ENCODE peak calls at places on chromosomes 4 and X, in ten cellular contexts. One of them, this sample, is unnamed.

GRCh38 chr4:111689731-111690130 is 455.5 kb upstream of the FAM241A start:
- DNase-seq in fibroblast of pulmonary artery: no peak
- DNase-seq in astrocyte of the spinal cord: peak; percentile 33
- DNase-seq in left lung: no peak
- DNase-seq in AG09309: no peak
- DNase-seq in IMR-90: peak; percentile 10
- DNase-seq in progenitor cell of endocrine pancreas: no peak
- DNase-seq in fibroblast of mammary gland: peak; percentile 21
- DNase-seq in psoas muscle: no peak
- DNase-seq in dorsolateral prefrontal cortex: no peak
- DNase-seq in this sample: no peak

GRCh38 chr4:4836044-4836443 is 23.4 kb upstream of the MSX1 start:
- DNase-seq in fibroblast of pulmonary artery: no peak
- DNase-seq in astrocyte of the spinal cord: no peak
- DNase-seq in left lung: no peak
- DNase-seq in AG09309: no peak
- DNase-seq in IMR-90: no peak
- DNase-seq in progenitor cell of endocrine pancreas: no peak
- DNase-seq in fibroblast of mammary gland: peak; percentile 17
- DNase-seq in psoas muscle: no peak
- DNase-seq in dorsolateral prefrontal cortex: no peak
- DNase-seq in this sample: no peak

GRCh38 chrX:21225643-21226042 is 148.6 kb upstream of the CNKSR2 start:
- DNase-seq in fibroblast of pulmonary artery: no peak
- DNase-seq in astrocyte of the spinal cord: peak; percentile 2
- DNase-seq in left lung: no peak
- DNase-seq in AG09309: no peak
- DNase-seq in IMR-90: no peak
- DNase-seq in progenitor cell of endocrine pancreas: no peak
- DNase-seq in fibroblast of mammary gland: peak; percentile 64
- DNase-seq in psoas muscle: no peak
- DNase-seq in dorsolateral prefrontal cortex: no peak
- DNase-seq in this sample: no peak

GRCh38 chr4:1175635-1176229 is 3.3 kb upstream of the SPON2 start:
- DNase-seq in fibroblast of pulmonary artery: no peak
- DNase-seq in astrocyte of the spinal cord: no peak
- DNase-seq in left lung: no peak
- DNase-seq in AG09309: no peak
- DNase-seq in IMR-90: no peak
- DNase-seq in progenitor cell of endocrine pancreas: no peak
- DNase-seq in fibroblast of mammary gland: no peak
- DNase-seq in psoas muscle: no peak
- DNase-seq in dorsolateral prefrontal cortex: no peak
- DNase-seq in this sample: no peak

GRCh38 chr4:184019084-184019483 is 114.0 kb downstream of the STOX2 start:
- DNase-seq in fibroblast of pulmonary artery: peak; percentile 9
- DNase-seq in astrocyte of the spinal cord: peak; percentile 1
- DNase-seq in left lung: no peak
- DNase-seq in AG09309: no peak
- DNase-seq in IMR-90: peak; percentile 72
- DNase-seq in progenitor cell of endocrine pancreas: no peak
- DNase-seq in fibroblast of mammary gland: no peak
- DNase-seq in psoas muscle: no peak
- DNase-seq in dorsolateral prefrontal cortex: no peak
- DNase-seq in this sample: no peak

GRCh38 chrX:78957768-78958130 is 12.6 kb downstream of the P2RY10 start:
- DNase-seq in fibroblast of pulmonary artery: no peak
- DNase-seq in astrocyte of the spinal cord: no peak
- DNase-seq in left lung: no peak
- DNase-seq in AG09309: no peak
- DNase-seq in IMR-90: no peak
- DNase-seq in progenitor cell of endocrine pancreas: no peak
- DNase-seq in fibroblast of mammary gland: no peak
- DNase-seq in psoas muscle: no peak
- DNase-seq in dorsolateral prefrontal cortex: no peak
- DNase-seq in this sample: no peak

GRCh38 chrX:10512258-10512657 is 108.1 kb downstream of the MID1 start:
- DNase-seq in fibroblast of pulmonary artery: peak; percentile 36
- DNase-seq in astrocyte of the spinal cord: peak; percentile 73
- DNase-seq in left lung: no peak
- DNase-seq in AG09309: no peak
- DNase-seq in IMR-90: peak; percentile 58
- DNase-seq in progenitor cell of endocrine pancreas: no peak
- DNase-seq in fibroblast of mammary gland: peak; percentile 53
- DNase-seq in psoas muscle: no peak
- DNase-seq in dorsolateral prefrontal cortex: no peak
- DNase-seq in this sample: no peak

GRCh38 chrX:115898382-115899001 is 272.1 kb upstream of the AGTR2 start:
- DNase-seq in fibroblast of pulmonary artery: no peak
- DNase-seq in astrocyte of the spinal cord: peak; percentile 35
- DNase-seq in left lung: no peak
- DNase-seq in AG09309: no peak
- DNase-seq in IMR-90: peak; percentile 29
- DNase-seq in progenitor cell of endocrine pancreas: no peak
- DNase-seq in fibroblast of mammary gland: peak; percentile 47
- DNase-seq in psoas muscle: peak; percentile 81
- DNase-seq in dorsolateral prefrontal cortex: peak; percentile 55
- DNase-seq in this sample: peak; percentile 73

GRCh38 chr4:138870739-138871633 is 144.6 kb upstream of the NOCT start:
- DNase-seq in fibroblast of pulmonary artery: peak; percentile 83
- DNase-seq in astrocyte of the spinal cord: peak; percentile 83
- DNase-seq in left lung: peak; percentile 37
- DNase-seq in AG09309: peak; percentile 47
- DNase-seq in IMR-90: peak; percentile 78
- DNase-seq in progenitor cell of endocrine pancreas: peak; percentile 56
- DNase-seq in fibroblast of mammary gland: peak; percentile 71
- DNase-seq in psoas muscle: no peak
- DNase-seq in dorsolateral prefrontal cortex: peak; percentile 42
- DNase-seq in this sample: no peak

GRCh38 chr4:182258441-182259031 is 15.3 kb downstream of the TENM3 start:
- DNase-seq in fibroblast of pulmonary artery: no peak
- DNase-seq in astrocyte of the spinal cord: no peak
- DNase-seq in left lung: no peak
- DNase-seq in AG09309: no peak
- DNase-seq in IMR-90: no peak
- DNase-seq in progenitor cell of endocrine pancreas: no peak
- DNase-seq in fibroblast of mammary gland: no peak
- DNase-seq in psoas muscle: no peak
- DNase-seq in dorsolateral prefrontal cortex: no peak
- DNase-seq in this sample: no peak

GRCh38 chr4:155170569-155170968 is 37.9 kb upstream of the NPY2R start:
- DNase-seq in fibroblast of pulmonary artery: no peak
- DNase-seq in astrocyte of the spinal cord: no peak
- DNase-seq in left lung: no peak
- DNase-seq in AG09309: no peak
- DNase-seq in IMR-90: no peak
- DNase-seq in progenitor cell of endocrine pancreas: no peak
- DNase-seq in fibroblast of mammary gland: no peak
- DNase-seq in psoas muscle: no peak
- DNase-seq in dorsolateral prefrontal cortex: no peak
- DNase-seq in this sample: no peak
- TF ChIP-seq CTCF in fibroblast of pulmonary artery: no peak
- TF ChIP-seq CTCF in astrocyte of the spinal cord: no peak
- TF ChIP-seq CTCF in left lung: no peak
- TF ChIP-seq CTCF in AG09309: no peak
- TF ChIP-seq CTCF in IMR-90: no peak
- TF ChIP-seq CTCF in progenitor cell of endocrine pancreas: no peak
- TF ChIP-seq CTCF in fibroblast of mammary gland: no peak
- TF ChIP-seq CTCF in psoas muscle: no peak
- TF ChIP-seq CTCF in dorsolateral prefrontal cortex: no peak
- TF ChIP-seq CTCF in this sample: no peak

GRCh38 chr4:38696697-38697096 is 32.7 kb downstream of the KLF3 start:
- DNase-seq in fibroblast of pulmonary artery: peak; percentile 63
- DNase-seq in astrocyte of the spinal cord: no peak
- DNase-seq in left lung: no peak
- DNase-seq in AG09309: no peak
- DNase-seq in IMR-90: no peak
- DNase-seq in progenitor cell of endocrine pancreas: no peak
- DNase-seq in fibroblast of mammary gland: no peak
- DNase-seq in psoas muscle: no peak
- DNase-seq in dorsolateral prefrontal cortex: no peak
- DNase-seq in this sample: no peak
- TF ChIP-seq CTCF in fibroblast of pulmonary artery: no peak
- TF ChIP-seq CTCF in astrocyte of the spinal cord: no peak
- TF ChIP-seq CTCF in left lung: no peak
- TF ChIP-seq CTCF in AG09309: no peak
- TF ChIP-seq CTCF in IMR-90: no peak
- TF ChIP-seq CTCF in progenitor cell of endocrine pancreas: no peak
- TF ChIP-seq CTCF in fibroblast of mammary gland: no peak
- TF ChIP-seq CTCF in psoas muscle: no peak
- TF ChIP-seq CTCF in dorsolateral prefrontal cortex: no peak
- TF ChIP-seq CTCF in this sample: no peak

GRCh38 chr4:121950680-121951569 is 935 bp downstream of the TRPC3 start:
- DNase-seq in fibroblast of pulmonary artery: no peak
- DNase-seq in astrocyte of the spinal cord: peak; percentile 16
- DNase-seq in left lung: peak; percentile 32
- DNase-seq in AG09309: no peak
- DNase-seq in IMR-90: peak; percentile 18
- DNase-seq in progenitor cell of endocrine pancreas: peak; percentile 9
- DNase-seq in fibroblast of mammary gland: no peak
- DNase-seq in psoas muscle: peak; percentile 52
- DNase-seq in dorsolateral prefrontal cortex: no peak
- DNase-seq in this sample: peak; percentile 84
- TF ChIP-seq CTCF in fibroblast of pulmonary artery: no peak
- TF ChIP-seq CTCF in astrocyte of the spinal cord: no peak
- TF ChIP-seq CTCF in left lung: no peak
- TF ChIP-seq CTCF in AG09309: no peak
- TF ChIP-seq CTCF in IMR-90: no peak
- TF ChIP-seq CTCF in progenitor cell of endocrine pancreas: no peak
- TF ChIP-seq CTCF in fibroblast of mammary gland: no peak
- TF ChIP-seq CTCF in psoas muscle: no peak
- TF ChIP-seq CTCF in dorsolateral prefrontal cortex: no peak
- TF ChIP-seq CTCF in this sample: no peak

DNA sequence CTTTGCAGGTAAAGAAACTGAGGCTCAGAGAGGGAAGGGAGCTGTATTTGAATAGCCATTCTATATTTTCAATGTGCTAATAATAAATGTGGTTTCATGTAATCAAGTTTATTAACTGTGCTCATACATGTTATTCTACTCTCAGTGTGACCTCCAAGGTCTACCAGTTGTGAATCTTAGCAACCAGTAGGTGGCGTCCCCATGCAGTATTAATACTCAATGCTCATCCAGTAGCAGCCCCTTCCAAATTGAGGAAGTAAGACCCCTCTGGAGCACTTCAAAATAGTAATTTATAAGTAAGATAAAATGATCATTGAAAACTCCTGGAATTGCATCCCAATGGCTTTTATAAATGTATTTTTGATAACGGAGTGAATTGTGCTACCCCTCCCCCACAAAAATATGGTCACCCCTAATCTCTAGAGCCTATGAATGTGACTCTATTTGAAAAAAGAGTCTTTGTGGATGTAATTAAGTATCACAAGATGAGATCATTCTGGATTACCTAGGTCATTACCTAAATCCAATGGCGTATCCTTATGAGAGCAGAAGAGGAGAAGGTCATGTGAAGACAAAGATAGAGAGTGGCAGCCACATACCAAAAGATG is 20.4 kb upstream of the SEPSECS start:
- DNase-seq in fibroblast of pulmonary artery: peak; percentile 65
- DNase-seq in astrocyte of the spinal cord: peak; percentile 41
- DNase-seq in left lung: no peak
- DNase-seq in AG09309: no peak
- DNase-seq in IMR-90: peak; percentile 46
- DNase-seq in progenitor cell of endocrine pancreas: no peak
- DNase-seq in fibroblast of mammary gland: peak; percentile 67
- DNase-seq in psoas muscle: no peak
- DNase-seq in dorsolateral prefrontal cortex: no peak
- DNase-seq in this sample: no peak
- TF ChIP-seq CTCF in fibroblast of pulmonary artery: peak; percentile 82
- TF ChIP-seq CTCF in astrocyte of the spinal cord: peak; percentile 68
- TF ChIP-seq CTCF in left lung: peak; percentile 60
- TF ChIP-seq CTCF in AG09309: peak; percentile 71
- TF ChIP-seq CTCF in IMR-90: peak; percentile 59
- TF ChIP-seq CTCF in progenitor cell of endocrine pancreas: peak; percentile 73
- TF ChIP-seq CTCF in fibroblast of mammary gland: peak; percentile 80
- TF ChIP-seq CTCF in psoas muscle: peak; percentile 32
- TF ChIP-seq CTCF in dorsolateral prefrontal cortex: peak; percentile 57
- TF ChIP-seq CTCF in this sample: peak; percentile 49

DNA sequence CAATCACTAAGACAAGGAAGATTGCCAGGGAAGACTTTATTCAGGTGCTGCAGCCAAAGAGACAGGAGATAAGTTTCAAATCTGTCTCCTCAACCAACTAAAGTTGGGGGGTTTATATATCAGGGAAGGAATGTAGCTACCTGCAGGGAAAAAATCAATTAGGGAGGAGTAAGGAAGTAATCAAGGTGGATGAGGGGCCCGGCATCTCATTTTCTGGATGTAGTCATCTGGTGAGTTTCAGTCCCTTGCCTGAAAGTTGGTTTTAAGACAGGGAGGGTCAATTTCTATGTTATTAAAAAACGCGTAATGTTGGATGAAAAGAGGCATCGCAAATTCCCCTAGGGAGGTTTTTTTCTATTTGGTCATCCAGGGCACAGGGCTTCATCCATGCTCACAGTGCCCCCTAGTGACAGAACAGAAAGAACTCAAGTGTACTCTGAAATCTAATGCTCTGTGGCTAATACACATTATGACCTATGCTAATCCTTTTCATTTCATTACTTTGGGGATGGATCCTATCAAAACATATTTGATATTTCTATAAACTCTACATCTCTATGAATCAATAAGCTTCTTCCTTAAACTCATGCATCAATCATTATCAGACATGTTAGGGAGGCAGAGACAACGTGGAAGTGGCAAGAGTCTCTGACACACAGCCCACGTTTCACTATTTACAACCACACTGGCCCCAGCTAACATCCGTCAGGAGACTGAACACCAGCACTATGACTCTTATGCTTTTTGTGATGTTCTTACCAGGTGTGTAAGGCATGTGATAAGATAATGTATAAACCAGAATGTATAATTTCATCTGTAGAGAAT is 1577.0 kb upstream of the TENM3 start:
- DNase-seq in fibroblast of pulmonary artery: peak; percentile 50
- DNase-seq in astrocyte of the spinal cord: peak; percentile 55
- DNase-seq in left lung: no peak
- DNase-seq in AG09309: peak; percentile 1
- DNase-seq in IMR-90: peak; percentile 63
- DNase-seq in progenitor cell of endocrine pancreas: peak; percentile 31
- DNase-seq in fibroblast of mammary gland: peak; percentile 68
- DNase-seq in psoas muscle: no peak
- DNase-seq in dorsolateral prefrontal cortex: no peak
- DNase-seq in this sample: no peak
- TF ChIP-seq CTCF in fibroblast of pulmonary artery: peak; percentile 53
- TF ChIP-seq CTCF in astrocyte of the spinal cord: peak; percentile 64
- TF ChIP-seq CTCF in left lung: peak; percentile 41
- TF ChIP-seq CTCF in AG09309: peak; percentile 66
- TF ChIP-seq CTCF in IMR-90: peak; percentile 62
- TF ChIP-seq CTCF in progenitor cell of endocrine pancreas: peak; percentile 82
- TF ChIP-seq CTCF in fibroblast of mammary gland: peak; percentile 71
- TF ChIP-seq CTCF in psoas muscle: peak; percentile 25
- TF ChIP-seq CTCF in dorsolateral prefrontal cortex: peak; percentile 78
- TF ChIP-seq CTCF in this sample: peak; percentile 67

This sample was measured in osteocyte.